ENCODE peak calls at places on chromosomes 5 and 9, in six cellular contexts. U is HCT116, X is transverse colon, M is A549, B is stomach, Q is sigmoid colon. I is an unnamed sample.

GRCh38 chr9:90926920-90927319 is 125.3 kb downstream of the SYK start:
- DNase-seq in B (no peak), U (no peak), M (no peak), X (no peak), Q (no peak), I (no peak)

GRCh38 chr9:85224729-85225128 is 517.0 kb downstream of the AGTPBP1 start:
- DNase-seq in X (no peak), B (no peak), M (no peak), Q (no peak), U (peak; percentile 40), I (no peak)

GRCh38 chr9:124894741-124895170 is 32.8 kb downstream of the ARPC5L start:
- DNase-seq in Q (no peak), M (no peak), X (no peak), B (no peak), U (peak; percentile 10), I (no peak)

GRCh38 chr5:31809037-31809910 is 170.3 kb downstream of the PDZD2 start:
- DNase-seq in B (peak; percentile 55), M (peak; percentile 83), U (peak; percentile 68), X (peak; percentile 26), Q (peak; percentile 80), I (peak; percentile 75)

GRCh38 chr5:142515036-142515435 is 170.9 kb downstream of the FGF1 start:
- DNase-seq in X (no peak), M (no peak), B (no peak), Q (no peak), U (no peak), I (no peak)

GRCh38 chr5:84985148-84985547 is 600.5 kb upstream of the EDIL3 start:
- DNase-seq in Q (no peak), U (no peak), X (no peak), M (no peak), B (no peak), I (no peak)

GRCh38 chr9:19698960-19699359 is 89.9 kb downstream of the SLC24A2 start:
- DNase-seq in X (no peak), B (no peak), Q (no peak), M (no peak), U (no peak), I (no peak)

GRCh38 chr5:7094626-7095025 is 301.3 kb upstream of the ADCY2 start:
- DNase-seq in Q (no peak), X (no peak), M (no peak), B (no peak), U (no peak), I (no peak)

GRCh38 chr5:56910123-56910951 is 941 bp downstream of the SETD9 start:
- DNase-seq in Q (peak; percentile 77), U (no peak), M (no peak), X (peak; percentile 59), B (peak; percentile 44), I (no peak)

GRCh38 chr9:37650873-37651768 is at the start of gene FRMPD1:
- DNase-seq in U (no peak), M (peak; percentile 44), X (peak; percentile 81), B (peak; percentile 73), Q (peak; percentile 74), I (peak; percentile 82)

GRCh38 chr9:126763130-126763764 is 41.6 kb upstream of the ZBTB43 start:
- DNase-seq in X (no peak), Q (no peak), U (peak; percentile 65), B (no peak), M (peak; percentile 40), I (no peak)

GRCh38 chr9:135552698-135553161 is 6.8 kb downstream of the OBP2A start:
- DNase-seq in Q (no peak), X (no peak), B (no peak), U (no peak), M (no peak), I (no peak)

GRCh38 chr5:39100851-39101396 is 26.7 kb upstream of the RICTOR start:
- DNase-seq in X (no peak), M (peak; percentile 93), B (no peak), Q (no peak), U (no peak), I (no peak)

GRCh38 chr9:2181794-2182193 is 166.6 kb downstream of the SMARCA2 start:
- DNase-seq in U (peak; percentile 12), M (no peak), X (peak; percentile 17), B (peak; percentile 32), Q (no peak), I (no peak)

GRCh38 chr5:171162602-171163001 is 146.4 kb upstream of the TLX3 start:
- DNase-seq in B (no peak), X (no peak), Q (no peak), U (peak; percentile 8), M (peak; percentile 4), I (peak; percentile 72)

GRCh38 chr5:40224421-40224820 is 455.3 kb upstream of the PTGER4 start:
- DNase-seq in Q (no peak), M (no peak), U (no peak), B (no peak), X (no peak), I (no peak)

GRCh38 chr9:12954441-12954840 is 179.6 kb downstream of the LURAP1L start:
- DNase-seq in M (no peak), Q (no peak), X (no peak), U (no peak), B (no peak), I (no peak)
- TF ChIP-seq POLR2A in M (no peak), Q (no peak), X (no peak), U (no peak), B (no peak), I (no peak)

DNA sequence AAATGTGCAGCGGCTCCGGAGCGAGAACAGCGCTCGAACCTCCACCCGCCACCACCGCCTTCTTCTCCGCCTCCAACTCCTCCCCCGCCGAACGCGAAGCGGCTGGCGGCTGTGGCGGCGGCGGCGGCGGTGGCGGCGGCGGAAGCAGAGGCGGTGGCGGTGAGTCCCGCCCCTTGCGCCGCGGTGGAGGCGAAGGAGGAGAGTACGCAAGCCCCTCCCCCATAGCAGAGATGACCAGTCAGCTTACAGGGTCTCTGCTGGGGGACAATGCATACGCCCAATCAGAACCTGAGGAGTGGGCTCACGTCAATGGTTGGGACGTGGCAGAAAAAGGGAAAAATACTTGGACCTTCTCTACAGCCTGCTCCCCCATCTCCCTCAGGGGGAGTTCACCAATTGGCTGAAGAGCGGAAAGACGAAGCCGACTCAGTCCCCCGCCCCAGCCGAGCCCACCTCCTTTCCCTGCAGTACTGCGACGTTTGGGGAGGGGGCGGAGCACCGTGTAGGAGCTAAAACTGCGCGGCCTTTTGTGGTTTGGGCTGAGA is at the start of gene PJA2:
- DNase-seq in X (peak; percentile 98), B (peak; percentile 97), U (peak; percentile 99), Q (peak; percentile 100), M (peak; percentile 98), I (peak; percentile 93)
- TF ChIP-seq POLR2A in X (peak; percentile 89), B (peak; percentile 72), U (peak; percentile 68), Q (peak; percentile 95), M (peak; percentile 26), I (peak; percentile 63)

GRCh38 chr5:135871268-135871895 is 24.3 kb downstream of the IL9 start:
- DNase-seq in U (no peak), M (no peak), Q (no peak), X (no peak), B (no peak), I (no peak)
- TF ChIP-seq POLR2A in U (no peak), M (no peak), Q (no peak), X (no peak), B (no peak), I (no peak)

DNA sequence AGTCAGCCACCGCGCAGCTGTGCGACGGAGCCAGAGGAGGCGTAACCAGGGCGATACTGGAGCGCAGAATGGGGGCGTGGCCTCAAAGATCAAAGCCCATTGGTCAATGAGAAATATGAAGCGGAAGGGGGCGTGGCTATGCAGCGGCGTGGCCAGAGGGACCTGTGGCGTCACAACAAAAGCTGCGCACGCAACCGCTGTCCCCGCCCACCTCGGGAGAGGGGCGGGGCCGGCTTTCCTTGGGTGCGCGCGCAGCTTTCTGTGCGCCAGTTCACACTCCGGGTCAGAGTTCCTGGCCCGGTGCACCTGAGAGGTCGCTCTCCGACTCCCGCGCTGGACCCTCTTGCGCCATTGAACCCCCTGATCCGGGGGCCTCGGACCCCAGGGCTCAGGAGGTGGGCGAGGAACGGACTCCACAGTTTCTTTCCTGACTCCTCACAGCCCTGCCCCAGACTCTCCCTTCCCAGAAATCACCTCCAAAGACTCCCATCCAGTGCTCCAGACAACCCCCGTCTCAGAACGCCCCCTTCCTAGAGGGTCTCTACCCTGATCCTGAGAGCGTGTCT is at the start of gene SWI5:
- DNase-seq in B (peak; percentile 100), M (peak; percentile 97), Q (peak; percentile 100), X (peak; percentile 100), U (peak; percentile 98), I (peak; percentile 100)
- TF ChIP-seq POLR2A in B (peak; percentile 76), M (peak; percentile 96), Q (peak; percentile 89), X (peak; percentile 97), U (peak; percentile 93), I (peak; percentile 96)

I was measured in H1.